ENCODE peak calls at places on chromosomes 4 and X, in four cellular contexts. L is brain microvascular endothelial cell, C is right atrium auricular region, O is cardiac fibroblast. E is an unnamed sample.

GRCh38 chr4:6840062-6840976 is 57.8 kb downstream of the KIAA0232 start:
- DNase-seq in L (peak; percentile 18), C (no peak), O (peak; percentile 17), E (peak; percentile 11)

GRCh38 chr4:8682725-8683124 is 90.2 kb downstream of the CPZ start:
- DNase-seq in L (no peak), O (no peak), C (no peak), E (no peak)

GRCh38 chr4:148901075-148901705 is 459.0 kb upstream of the NR3C2 start:
- DNase-seq in L (no peak), O (no peak), C (no peak), E (no peak)

GRCh38 chr4:87053064-87053693 is 118.4 kb downstream of the AFF1 start:
- DNase-seq in L (no peak), C (no peak), O (no peak), E (no peak)

GRCh38 chrX:4674028-4674782 is 960.8 kb upstream of the PRKX start:
- DNase-seq in O (no peak), L (no peak), C (no peak), E (no peak)

GRCh38 chr4:74156521-74156920 is 1.4 kb upstream of the MTHFD2L start:
- DNase-seq in L (no peak), C (no peak), O (peak; percentile 34), E (no peak)

GRCh38 chr4:112857461-112857860 is 192.0 kb upstream of the ANK2 start:
- DNase-seq in L (peak; percentile 94), C (no peak), O (peak; percentile 84), E (peak; percentile 90)

GRCh38 chr4:38034986-38035882 is 75.0 kb downstream of the PTTG2 start:
- DNase-seq in C (no peak), O (peak; percentile 85), L (peak; percentile 60), E (no peak)

GRCh38 chr4:2286904-2287593 is 25.1 kb upstream of the MXD4 start:
- DNase-seq in C (no peak), O (no peak), L (no peak), E (no peak)

GRCh38 chr4:2389691-2390090 is 28.8 kb downstream of the ZFYVE28 start:
- DNase-seq in O (no peak), L (no peak), C (no peak), E (no peak)

GRCh38 chr4:20428410-20429160 is 176.9 kb downstream of the SLIT2 start:
- DNase-seq in O (peak; percentile 53), L (no peak), C (no peak), E (no peak)

GRCh38 chrX:153723351-153724251 is 586 bp downstream of the BCAP31 start:
- DNase-seq in O (peak; percentile 46), C (no peak), L (peak; percentile 13), E (no peak)

GRCh38 chr4:166600264-166600663 is 634.0 kb downstream of the SPOCK3 start:
- DNase-seq in O (no peak), L (no peak), C (no peak), E (no peak)
- TF ChIP-seq CTCF in O (no peak), L (no peak), C (no peak), E (no peak)

DNA sequence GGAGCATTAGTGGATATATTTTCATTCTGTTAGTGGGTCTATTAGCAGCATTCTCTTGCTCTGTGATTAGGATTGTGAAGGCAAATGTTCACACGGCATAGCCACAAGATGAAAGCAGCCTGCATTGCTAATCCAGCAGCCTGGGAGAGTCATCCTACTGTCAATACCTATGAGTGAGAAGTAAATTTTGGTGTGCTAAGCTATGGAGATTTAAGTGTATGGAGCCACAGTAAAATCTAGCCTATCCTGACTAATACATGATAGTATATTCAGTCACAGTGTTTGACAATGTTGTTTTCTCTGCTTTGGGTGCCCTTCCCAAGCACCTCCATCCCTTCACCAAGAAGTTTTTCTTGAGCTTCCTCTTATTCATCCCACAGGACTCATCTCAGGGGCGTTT is 47.2 kb upstream of the TMPRSS11F start:
- DNase-seq in C (no peak), L (no peak), O (no peak), E (no peak)
- H3K4me3 ChIP-seq in C (no peak overlapping the region), L (no peak overlapping the region), O (no peak overlapping the region), E (no peak overlapping the region)

GRCh38 chr4:123990310-123990709 is 593.7 kb downstream of the SPRY1 start:
- DNase-seq in O (no peak), C (no peak), L (no peak), E (no peak)
- TF ChIP-seq CTCF in O (no peak), C (no peak), L (no peak), E (no peak)

GRCh38 chr4:1029957-1030520 is 18.6 kb downstream of the FGFRL1 start:
- DNase-seq in O (no peak), C (no peak), L (no peak), E (no peak)
- H3K4me3 ChIP-seq in O (no peak overlapping the region), C (no peak overlapping the region), L (no peak overlapping the region), E (no peak overlapping the region)

E was measured in BJ.